ENCODE peak calls at places on chromosome 16, in five cellular contexts. D is foreskin fibroblast, R is cardiac muscle cell, Y is epithelial cell of esophagus, X is body of pancreas. L is an unnamed sample.
A peak's percentile ranks its signal among the peaks of the same experiment; 100 is the strongest.

GRCh38 chr16:76293980-76294690 is 16.9 kb downstream of the CNTNAP4 start:
- DNase-seq in Y (no peak), X (no peak), R (no peak), D (no peak), L (no peak)

GRCh38 chr16:16045311-16045710 is 95.9 kb downstream of the ABCC1 start:
- DNase-seq in R (no peak), X (no peak), Y (peak; percentile 77), D (no peak), L (no peak)

GRCh38 chr16:23435500-23435899 is 17.5 kb downstream of the COG7 start:
- DNase-seq in D (peak; percentile 27), Y (peak; percentile 62), R (peak; percentile 67), X (peak; percentile 64), L (peak; percentile 29)

GRCh38 chr16:66293207-66293735 is 73.2 kb upstream of the CDH5 start:
- DNase-seq in Y (no peak), R (no peak), X (no peak), D (no peak), L (no peak)

GRCh38 chr16:4616047-4616811 is 1.5 kb upstream of the UBALD1 start:
- DNase-seq in Y (peak; percentile 100), D (peak; percentile 100), X (peak; percentile 100), R (peak; percentile 100), L (peak; percentile 100)

GRCh38 chr16:56932588-56933265 is 785 bp downstream of the HERPUD1 start:
- DNase-seq in Y (peak; percentile 81), R (peak; percentile 70), D (peak; percentile 63), X (peak; percentile 87), L (peak; percentile 71)

GRCh38 chr16:20799599-20799998 is 6.7 kb downstream of the ERI2 start:
- DNase-seq in Y (peak; percentile 39), X (no peak), D (no peak), R (peak; percentile 56), L (peak; percentile 32)

GRCh38 chr16:48559462-48560211 is 50.3 kb downstream of the N4BP1 start:
- DNase-seq in R (no peak), X (no peak), Y (peak; percentile 46), D (no peak), L (no peak)

GRCh38 chr16:88772871-88773811 is 11.9 kb downstream of the PIEZO1 start:
- DNase-seq in R (peak; percentile 85), X (peak; percentile 81), Y (peak; percentile 60), D (peak; percentile 95), L (peak; percentile 93)

GRCh38 chr16:87033541-87034300 is 283.5 kb downstream of the C16orf95 start:
- DNase-seq in Y (no peak), R (peak; percentile 48), D (no peak), X (no peak), L (no peak)

GRCh38 chr16:74575175-74575804 is 31.6 kb downstream of the GLG1 start:
- DNase-seq in R (no peak), D (no peak), Y (no peak), X (no peak), L (no peak)
- TF ChIP-seq CTCF in R (no peak), D (no peak), Y (no peak), X (no peak), L (peak; percentile 42)

GRCh38 chr16:50781043-50781442 is 39.2 kb downstream of the CYLD start:
- DNase-seq in D (no peak), X (no peak), Y (peak; percentile 27), R (no peak), L (no peak)
- TF ChIP-seq CTCF in D (no peak), X (no peak), Y (no peak), R (no peak), L (peak; percentile 42)

GRCh38 chr16:8934601-8935000 is 29.1 kb downstream of the USP7 start:
- DNase-seq in D (no peak), Y (no peak), X (no peak), R (no peak), L (no peak)

GRCh38 chr16:8937803-8938202 is 25.9 kb downstream of the USP7 start:
- DNase-seq in X (no peak), Y (peak; percentile 22), D (no peak), R (no peak), L (no peak)

GRCh38 chr16:8931864-8932263 is 31.8 kb downstream of the USP7 start:
- DNase-seq in D (peak; percentile 20), R (peak; percentile 81), X (peak; percentile 62), Y (peak; percentile 64), L (peak; percentile 10)

GRCh38 chr16:8935989-8936388 is 27.7 kb downstream of the USP7 start:
- DNase-seq in R (no peak), D (no peak), X (no peak), Y (no peak), L (no peak)

DNA sequence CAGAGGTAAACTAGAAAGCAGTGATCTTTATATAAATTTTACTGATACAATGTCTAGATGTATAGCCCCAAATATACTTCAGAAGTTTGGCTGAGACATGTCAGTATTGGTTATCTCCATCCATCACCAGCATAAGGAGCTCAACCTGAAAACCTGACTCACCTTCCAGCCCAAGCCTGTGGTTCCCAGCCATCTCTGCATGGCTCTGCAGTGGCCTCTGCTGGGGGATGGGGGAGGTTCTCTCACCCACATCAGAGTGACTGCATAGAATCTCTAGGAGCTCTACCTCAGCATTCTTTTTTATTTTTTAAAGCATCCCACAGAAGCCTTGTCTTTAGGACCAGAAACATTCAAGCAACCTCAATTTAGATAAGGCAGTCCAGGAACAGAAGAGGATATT is 27.3 kb downstream of the USP7 start:
- DNase-seq in D (peak; percentile 28), R (no peak), X (peak; percentile 57), Y (peak; percentile 87), L (peak; percentile 31)
- TF ChIP-seq CTCF in D (peak; percentile 64), R (peak; percentile 68), X (peak; percentile 47), Y (peak; percentile 85), L (peak; percentile 58)

GRCh38 chr16:979859-980594 is 1.5 kb upstream of the SOX8 start:
- DNase-seq in Y (no peak), R (peak; percentile 23), D (no peak), X (no peak), L (no peak)

GRCh38 chr16:983044-984030 is 1.8 kb downstream of the SOX8 start:
- DNase-seq in X (no peak), D (no peak), R (no peak), Y (no peak), L (no peak)

GRCh38 chr16:982152-983043 is 828 bp downstream of the SOX8 start:
- DNase-seq in D (no peak), X (no peak), Y (no peak), R (peak; percentile 59), L (no peak)

GRCh38 chr16:980595-980854 is 1.0 kb upstream of the SOX8 start:
- DNase-seq in R (no peak), D (no peak), X (no peak), Y (no peak), L (no peak)

GRCh38 chr16:981695-982151 is at the start of gene SOX8:
- DNase-seq in D (no peak), R (peak; percentile 82), X (no peak), Y (no peak), L (no peak)
- TF ChIP-seq CTCF in D (no peak), R (no peak), X (no peak), Y (no peak), L (no peak)

DNA sequence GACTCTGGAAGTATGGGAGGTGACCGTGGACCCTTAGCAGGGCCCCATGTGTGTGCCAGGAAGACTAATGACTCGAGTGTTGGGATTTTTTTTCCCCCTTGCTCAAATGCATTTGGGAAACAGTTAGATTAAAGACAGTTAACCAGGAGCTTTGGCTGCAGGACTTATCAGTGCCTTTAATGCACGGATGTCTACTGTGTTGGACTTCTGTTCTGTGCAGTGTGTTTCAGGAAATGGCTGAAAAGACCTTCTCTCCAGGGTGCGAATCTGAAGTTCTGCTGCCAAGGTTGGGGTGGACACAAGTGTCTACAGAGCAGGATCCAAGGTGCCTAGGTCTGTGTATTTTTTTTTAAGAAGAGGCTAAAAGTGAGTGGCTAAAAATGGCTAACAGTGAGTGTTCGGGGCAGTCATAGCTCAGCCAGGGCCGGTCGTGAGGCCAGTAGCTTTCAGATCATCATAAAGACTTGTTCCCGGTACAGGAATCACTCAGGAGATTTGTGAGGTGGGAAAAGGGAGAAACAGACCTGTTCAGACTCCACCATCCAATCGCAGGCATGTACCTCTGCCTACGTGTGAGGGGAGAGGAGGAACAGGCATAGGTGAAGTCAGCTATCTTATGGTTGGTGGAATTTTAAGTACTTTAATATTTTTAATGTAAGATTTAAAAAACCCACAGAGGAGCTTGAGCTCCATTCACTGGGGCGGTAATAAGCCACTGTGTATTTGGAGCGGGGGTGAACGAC is 82.4 kb upstream of the CIBAR2 start:
- DNase-seq in D (no peak), Y (no peak), X (no peak), R (no peak), L (no peak)
- TF ChIP-seq CTCF in D (no peak), Y (no peak), X (no peak), R (no peak), L (no peak)

DNA sequence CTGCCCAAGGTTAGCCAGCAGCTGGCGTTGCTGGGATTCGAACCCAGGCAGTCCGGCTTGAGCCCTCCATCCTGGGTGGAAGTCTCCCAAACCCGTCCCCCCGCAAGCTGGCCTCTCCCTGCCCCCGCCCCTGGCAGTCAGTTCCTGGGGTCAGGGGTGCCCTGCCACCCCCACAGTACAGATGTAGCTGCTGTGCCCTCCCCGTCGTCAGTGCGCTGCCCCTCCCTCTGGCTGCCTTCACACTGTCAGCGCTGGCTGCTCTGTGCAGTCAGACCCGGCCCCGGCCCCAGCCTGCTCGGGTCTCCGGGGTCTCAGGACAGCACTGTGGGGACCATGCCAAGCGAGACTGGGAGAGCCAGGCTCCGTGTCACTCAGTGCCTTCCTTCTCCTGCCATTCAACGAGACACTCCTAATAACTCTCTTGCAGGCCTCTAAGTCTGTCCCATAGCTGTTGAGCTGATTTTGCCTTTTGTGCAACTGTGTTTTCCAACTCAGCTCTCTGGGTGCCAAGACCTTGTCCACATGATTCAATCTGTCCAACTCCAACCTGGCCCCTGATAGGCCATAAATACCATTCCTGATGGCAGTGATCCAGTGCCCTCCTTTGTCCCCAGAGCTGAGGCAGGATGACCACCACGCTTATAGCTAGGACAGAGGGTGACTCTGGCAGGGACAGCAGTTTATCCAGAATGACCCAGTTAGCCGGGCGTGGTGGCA is 55.5 kb upstream of the IL34 start:
- DNase-seq in D (no peak), R (no peak), Y (no peak), X (no peak), L (no peak)
- TF ChIP-seq CTCF in D (no peak), R (no peak), Y (no peak), X (no peak), L (no peak)